ENCODE peak calls at places on chromosomes 2 and 18, in six cellular contexts. Z is GM23338, I is mesothelial cell of epicardium, A is mucosa of descending colon, U is keratinocyte, C is CD14-positive monocyte. M is an unnamed sample.
A peak's percentile ranks its signal among the peaks of the same experiment; 100 is the strongest.

GRCh38 chr2:213934560-213934959 is 476.3 kb upstream of the VWC2L start:
- DNase-seq in Z (peak; percentile 60), C (no peak), I (no peak), U (no peak), A (peak; percentile 25), M (no peak)

GRCh38 chr2:168118733-168119518 is 128.5 kb downstream of the STK39 start:
- DNase-seq in A (peak; percentile 59), I (no peak), U (no peak), Z (peak; percentile 95), C (no peak), M (no peak)

GRCh38 chr2:218074031-218074430 is 5.0 kb downstream of the RUFY4 start:
- DNase-seq in C (peak; percentile 72), Z (peak; percentile 78), U (no peak), I (no peak), A (peak; percentile 47), M (no peak)

GRCh38 chr2:172586255-172586891 is 30.5 kb downstream of the PDK1 start:
- DNase-seq in I (no peak), A (no peak), U (no peak), C (no peak), Z (no peak), M (no peak)

GRCh38 chr2:46876741-46877384 is 38.7 kb downstream of the MCFD2 start:
- DNase-seq in A (peak; percentile 45), I (no peak), Z (peak; percentile 67), C (no peak), U (no peak), M (no peak)

GRCh38 chr2:59575191-59575590 is 978.3 kb downstream of the BCL11A start:
- DNase-seq in U (no peak), C (no peak), I (no peak), Z (no peak), A (no peak), M (no peak)

GRCh38 chr2:16252251-16252650 is 311.9 kb downstream of the MYCN start:
- DNase-seq in Z (no peak), I (no peak), C (no peak), A (no peak), U (no peak), M (no peak)

GRCh38 chr2:24898122-24899109 is 21.6 kb downstream of the ADCY3 start:
- DNase-seq in U (no peak), A (no peak), C (no peak), I (no peak), Z (no peak), M (peak; percentile 56)

GRCh38 chr2:190679813-190680591 is 31.1 kb downstream of the NAB1 start:
- DNase-seq in U (no peak), A (peak; percentile 70), Z (peak; percentile 87), C (peak; percentile 53), I (peak; percentile 36), M (no peak)

GRCh38 chr2:230140667-230141066 is 71.9 kb upstream of the SLC16A14 start:
- DNase-seq in A (no peak), I (no peak), U (no peak), Z (peak; percentile 72), C (no peak), M (no peak)

GRCh38 chr2:10884530-10885478 is 26.9 kb upstream of the KCNF1 start:
- DNase-seq in I (no peak), C (no peak), A (no peak), U (no peak), Z (no peak), M (no peak)

GRCh38 chr18:67468038-67468437 is 48.5 kb downstream of the DSEL start:
- DNase-seq in A (no peak), C (no peak), Z (no peak), U (no peak), I (no peak), M (no peak)

GRCh38 chr2:158144914-158145625 is 43.4 kb downstream of the UPP2 start:
- DNase-seq in C (no peak), A (no peak), Z (peak; percentile 79), I (no peak), U (no peak), M (no peak)

GRCh38 chr2:145095641-145096435 is 575.9 kb upstream of the ZEB2 start:
- DNase-seq in Z (no peak), A (no peak), I (no peak), U (no peak), C (no peak), M (no peak)

GRCh38 chr2:211881449-211881848 is 657.2 kb downstream of the ERBB4 start:
- DNase-seq in A (no peak), U (no peak), C (no peak), Z (peak; percentile 67), I (no peak), M (no peak)

GRCh38 chr18:33596178-33596854 is 18.3 kb downstream of the ASXL3 start:
- DNase-seq in Z (no peak), U (no peak), A (no peak), C (no peak), I (no peak), M (no peak)

GRCh38 chr2:64792310-64792709 is 138.6 kb upstream of the SERTAD2 start:
- DNase-seq in I (no peak), C (no peak), Z (no peak), A (no peak), U (no peak), M (no peak)
- TF ChIP-seq CTCF in I (no peak), C (no peak), Z (no peak), A (no peak), U (no peak), M (no peak)

DNA sequence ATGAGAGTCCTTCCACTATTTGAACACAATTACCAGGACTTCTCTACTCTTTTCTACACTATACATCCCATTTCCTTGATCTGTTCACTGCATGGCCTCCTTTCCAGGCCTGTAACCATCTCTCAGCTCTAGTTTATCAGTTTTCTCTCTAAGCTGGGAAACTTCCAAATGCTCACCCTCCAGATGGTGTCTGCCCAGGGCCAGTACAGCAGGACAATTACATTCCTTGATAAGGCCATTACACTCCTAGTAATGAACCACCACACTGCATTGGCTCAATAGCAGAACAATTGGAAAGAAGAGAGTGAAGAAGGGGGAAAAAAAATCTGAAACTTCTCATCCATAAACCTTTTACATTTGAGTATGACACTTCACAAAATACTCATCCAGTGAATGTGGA is 359.1 kb downstream of the ALK start:
- DNase-seq in I (no peak), A (no peak), U (no peak), Z (no peak), C (no peak), M (no peak)
- TF ChIP-seq CTCF in I (no peak), A (no peak), U (no peak), Z (no peak), C (no peak), M (no peak)

GRCh38 chr2:58131191-58132011 is 84.8 kb downstream of the VRK2 start:
- DNase-seq in C (no peak), U (no peak), I (no peak), A (no peak), Z (peak; percentile 6), M (no peak)
- TF ChIP-seq CTCF in C (no peak), U (no peak), I (no peak), A (no peak), Z (peak; percentile 45), M (peak; percentile 83)

DNA sequence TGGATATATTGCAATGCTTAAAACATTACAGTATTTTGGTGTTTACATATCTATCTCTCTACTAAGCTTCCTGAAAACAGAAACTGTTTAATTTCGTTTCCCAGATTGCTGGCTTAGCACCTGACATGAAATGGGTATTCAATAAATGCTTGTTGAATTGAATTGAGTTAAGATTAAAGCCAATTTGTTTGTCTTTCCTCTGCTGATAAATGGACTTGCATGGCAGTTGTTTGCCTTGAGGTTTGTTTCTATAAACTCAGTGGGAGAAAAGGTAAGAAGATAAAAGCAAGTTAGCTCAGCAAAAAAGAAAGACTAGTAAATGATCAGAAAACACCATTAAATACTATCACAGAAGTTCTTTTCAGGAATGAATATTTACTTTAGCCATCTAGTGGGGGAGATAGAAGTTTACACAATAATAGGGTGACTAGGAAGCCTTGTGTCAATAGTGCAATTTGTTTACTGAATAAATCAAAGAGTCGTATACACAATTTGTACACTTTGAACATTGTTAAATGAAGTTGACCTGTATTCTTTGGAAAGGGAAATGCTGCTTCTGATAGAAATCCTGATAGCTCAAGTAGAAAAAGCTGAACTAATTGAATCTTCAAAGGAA is 754.5 kb upstream of the FAM98A start:
- DNase-seq in A (no peak), C (no peak), U (no peak), I (no peak), Z (no peak), M (no peak)
- TF ChIP-seq CTCF in A (no peak), C (no peak), U (no peak), I (no peak), Z (no peak), M (peak; percentile 27)

M was measured in chondrocyte.